ENCODE peak calls at places on chromosome 4, in ten cellular contexts. K, B, J, I, X, C, R, A, F and N are unnamed samples.

GRCh38 chr4:98659741-98660507 is 1.5 kb upstream of the TSPAN5 start:
- DNase-seq in K (no peak), B (peak; percentile 58), J (peak; percentile 47), I (no peak), X (no peak), C (no peak), R (no peak), A (no peak), F (peak; percentile 66), N (no peak)

GRCh38 chr4:3179126-3179706 is 69.7 kb upstream of the MSANTD1 start:
- DNase-seq in K (no peak), B (peak; percentile 58), J (no peak), I (no peak), X (no peak), C (no peak), R (no peak), A (no peak), F (no peak), N (no peak)

GRCh38 chr4:55794053-55794452 is 25.5 kb upstream of the EXOC1L start:
- DNase-seq in K (no peak), B (no peak), J (no peak), I (no peak), X (no peak), C (no peak), R (no peak), A (no peak), F (no peak), N (no peak)

GRCh38 chr4:151176711-151177110 is 77.3 kb downstream of the RPS3A start:
- DNase-seq in K (no peak), B (no peak), J (no peak), I (no peak), X (no peak), C (no peak), R (no peak), A (no peak), F (no peak), N (no peak)

GRCh38 chr4:13533670-13534343 is 10.5 kb downstream of the NKX3-2 start:
- DNase-seq in K (no peak), B (no peak), J (no peak), I (no peak), X (no peak), C (no peak), R (no peak), A (no peak), F (no peak), N (no peak)

GRCh38 chr4:89899854-89900253 is 5.2 kb downstream of the MMRN1 start:
- DNase-seq in K (no peak), B (no peak), J (no peak), I (no peak), X (no peak), C (no peak), R (no peak), A (no peak), F (no peak), N (no peak)

GRCh38 chr4:16931906-16932305 is 33.5 kb upstream of the LDB2 start:
- DNase-seq in K (no peak), B (no peak), J (peak; percentile 67), I (no peak), X (no peak), C (no peak), R (no peak), A (no peak), F (no peak), N (no peak)

GRCh38 chr4:73676881-73677323 is 56.7 kb upstream of the RASSF6 start:
- DNase-seq in K (no peak), B (peak; percentile 62), J (peak; percentile 55), I (no peak), X (no peak), C (no peak), R (no peak), A (peak; percentile 99), F (no peak), N (no peak)

GRCh38 chr4:132564920-132565319 is 584.2 kb upstream of the PCDH10 start:
- DNase-seq in K (no peak), B (no peak), J (peak; percentile 2), I (no peak), X (no peak), C (no peak), R (no peak), A (no peak), F (no peak), N (no peak)

GRCh38 chr4:164866817-164867490 is 10.0 kb upstream of the APELA start:
- DNase-seq in K (no peak), B (no peak), J (no peak), I (no peak), X (no peak), C (no peak), R (no peak), A (no peak), F (no peak), N (no peak)

GRCh38 chr4:74258949-74259348 is 49.3 kb upstream of the EPGN start:
- DNase-seq in K (no peak), B (peak; percentile 76), J (peak; percentile 90), I (no peak), X (no peak), C (no peak), R (no peak), A (no peak), F (peak; percentile 11), N (no peak)

GRCh38 chr4:128658214-128658621 is 151.3 kb upstream of the JADE1 start:
- DNase-seq in K (no peak), B (no peak), J (peak; percentile 58), I (no peak), X (no peak), C (no peak), R (no peak), A (no peak), F (no peak), N (no peak)

GRCh38 chr4:117637347-117637746 is 396.9 kb upstream of the NDST3 start:
- DNase-seq in K (no peak), B (no peak), J (no peak), I (no peak), X (no peak), C (no peak), R (no peak), A (no peak), F (peak; percentile 2), N (no peak)

GRCh38 chr4:120517966-120518365 is 404.6 kb downstream of the PRDM5 start:
- DNase-seq in K (no peak), B (peak; percentile 79), J (peak; percentile 94), I (no peak), X (no peak), C (no peak), R (no peak), A (peak; percentile 40), F (peak; percentile 90), N (peak; percentile 37)

GRCh38 chr4:173288296-173288695 is 45.9 kb downstream of the HMGB2 start:
- DNase-seq in K (no peak), B (peak; percentile 61), J (peak; percentile 82), I (peak; percentile 41), X (no peak), C (no peak), R (peak; percentile 37), A (peak; percentile 10), F (peak; percentile 46), N (no peak)

GRCh38 chr4:44740201-44740600 is 13.8 kb upstream of the GNPDA2 start:
- DNase-seq in K (no peak), B (peak; percentile 6), J (peak; percentile 4), I (no peak), X (no peak), C (no peak), R (no peak), A (no peak), F (no peak), N (no peak)

GRCh38 chr4:13985824-13986223 is 358.3 kb upstream of the BOD1L1 start:
- DNase-seq in K (no peak), B (peak; percentile 64), J (peak; percentile 58), I (no peak), X (no peak), C (no peak), R (no peak), A (no peak), F (no peak), N (no peak)

GRCh38 chr4:6884341-6884870 is 25.2 kb upstream of the TBC1D14 start:
- DNase-seq in K (no peak), B (no peak), J (no peak), I (no peak), X (no peak), C (no peak), R (no peak), A (no peak), F (no peak), N (no peak)

GRCh38 chr4:106366026-106366425 is 2.6 kb downstream of the GIMD1 start:
- DNase-seq in K (no peak), B (peak; percentile 71), J (peak; percentile 63), I (no peak), X (no peak), C (no peak), R (no peak), A (no peak), F (peak; percentile 30), N (no peak)

GRCh38 chr4:6769138-6769983 is 13.2 kb upstream of the KIAA0232 start:
- DNase-seq in K (no peak), B (no peak), J (no peak), I (no peak), X (no peak), C (no peak), R (no peak), A (no peak), F (no peak), N (no peak)

GRCh38 chr4:110480031-110480549 is 4.1 kb downstream of the ENPEP start:
- DNase-seq in K (no peak), B (peak; percentile 80), J (peak; percentile 93), I (no peak), X (no peak), C (no peak), R (no peak), A (no peak), F (peak; percentile 41), N (peak; percentile 74)

GRCh38 chr4:8322794-8323704 is 53.5 kb downstream of the HTRA3 start:
- DNase-seq in K (no peak), B (no peak), J (no peak), I (no peak), X (peak; percentile 7), C (no peak), R (no peak), A (no peak), F (no peak), N (no peak)

GRCh38 chr4:61817071-61817470 is 616.9 kb downstream of the ADGRL3 start:
- DNase-seq in K (no peak), B (no peak), J (no peak), I (no peak), X (no peak), C (no peak), R (no peak), A (no peak), F (no peak), N (no peak)

GRCh38 chr4:170990989-170991589 is 822.1 kb upstream of the GALNTL6 start:
- DNase-seq in K (no peak), B (peak; percentile 1), J (no peak), I (no peak), X (no peak), C (no peak), R (peak; percentile 39), A (no peak), F (peak; percentile 53), N (peak; percentile 26)

GRCh38 chr4:113059783-113060182 is 10.3 kb downstream of the ANK2 start:
- DNase-seq in K (no peak), B (no peak), J (no peak), I (no peak), X (no peak), C (no peak), R (no peak), A (no peak), F (no peak), N (no peak)

GRCh38 chr4:87392183-87392582 is 1.2 kb upstream of the HSD17B11 start:
- DNase-seq in K (no peak), B (no peak), J (no peak), I (no peak), X (no peak), C (no peak), R (no peak), A (no peak), F (no peak), N (no peak)